ENCODE peak calls at places on chromosomes 12 and 14, in five cellular contexts. X, J, M, Y and I are unnamed samples.

GRCh38 chr12:40224439-40225291 is at the start of gene LRRK2:
- DNase-seq in X (no peak), M (peak; percentile 6), J (peak; percentile 36), Y (peak; percentile 36), I (peak; percentile 28)

GRCh38 chr14:23568021-23568599 is 519 bp upstream of the AP1G2 start:
- DNase-seq in Y (no peak), J (no peak), M (no peak), X (no peak), I (no peak)

GRCh38 chr12:15558915-15559528 is 230.2 kb downstream of the EPS8 start:
- DNase-seq in J (no peak), Y (no peak), X (no peak), M (no peak), I (no peak)

GRCh38 chr12:116093915-116094314 is 183.6 kb downstream of the MED13L start:
- DNase-seq in X (no peak), J (no peak), Y (no peak), M (no peak), I (no peak)

GRCh38 chr12:79690606-79691298 is at the start of gene PAWR:
- DNase-seq in J (peak; percentile 1), M (peak; percentile 21), X (peak; percentile 51), Y (peak; percentile 92), I (no peak)

GRCh38 chr12:64608901-64609542 is 1.3 kb upstream of the RASSF3 start:
- DNase-seq in M (peak; percentile 21), X (peak; percentile 38), Y (peak; percentile 51), J (no peak), I (no peak)

GRCh38 chr14:92397140-92397815 is 74.3 kb downstream of the SLC24A4 start:
- DNase-seq in X (no peak), J (no peak), Y (no peak), M (no peak), I (no peak)

GRCh38 chr12:84994436-84994835 is 41.6 kb downstream of the TSPAN19 start:
- DNase-seq in X (no peak), Y (no peak), M (no peak), J (no peak), I (no peak)

GRCh38 chr12:54465857-54466499 is 7.4 kb downstream of the GTSF1 start:
- DNase-seq in J (no peak), M (no peak), Y (no peak), X (no peak), I (no peak)

GRCh38 chr12:111270773-111271172 is 98.1 kb downstream of the PHETA1 start:
- DNase-seq in X (no peak), Y (peak; percentile 25), J (no peak), M (no peak), I (no peak)

GRCh38 chr14:100454437-100454836 is 131.3 kb downstream of the SLC25A47 start:
- DNase-seq in M (no peak), X (no peak), J (no peak), Y (no peak), I (no peak)

GRCh38 chr14:68682166-68683103 is 110.4 kb downstream of the ZFP36L1 start:
- DNase-seq in X (no peak), M (no peak), Y (peak; percentile 41), J (peak; percentile 29), I (no peak)

GRCh38 chr14:37658174-37658573 is 62.7 kb downstream of the TTC6 start:
- DNase-seq in J (no peak), M (no peak), X (no peak), Y (no peak), I (no peak)

GRCh38 chr12:67472551-67472950 is 176.0 kb upstream of the DYRK2 start:
- DNase-seq in Y (no peak), X (no peak), J (no peak), M (no peak), I (no peak)

GRCh38 chr12:108201808-108202207 is 72.7 kb downstream of the WSCD2 start:
- DNase-seq in Y (no peak), J (no peak), M (no peak), X (no peak), I (no peak)